ENCODE peak calls at places on chromosomes 2 and 18, in seven cellular contexts. U is fibroblast of mammary gland; N is frontal cortex; O is EL; L is astrocyte of the spinal cord; Y is progenitor cell of endocrine pancreas; K is CD8-positive, alpha-beta memory T cell. B is an unnamed sample.

GRCh38 chr18:4200399-4200798 is 254.7 kb downstream of the DLGAP1 start:
- DNase-seq in U (no peak), N (no peak), O (no peak), L (no peak), Y (no peak), K (no peak), B (no peak)

GRCh38 chr2:43375746-43376522 is 149.5 kb upstream of the ZFP36L2 start:
- DNase-seq in U (no peak), N (no peak), O (no peak), L (no peak), Y (no peak), K (no peak), B (no peak)

GRCh38 chr2:230925443-230925878 is 419 bp upstream of the GPR55 start:
- DNase-seq in U (no peak), N (no peak), O (no peak), L (no peak), Y (no peak), K (no peak), B (no peak)

GRCh38 chr18:59180150-59180845 is 39.7 kb upstream of the GRP start:
- DNase-seq in U (peak), N (no peak), O (peak), L (peak), Y (no peak), K (no peak), B (no peak)

GRCh38 chr2:15982285-15982967 is 42.1 kb downstream of the MYCN start:
- DNase-seq in U (no peak), N (no peak), O (no peak), L (no peak), Y (no peak), K (no peak), B (no peak)

GRCh38 chr18:75760208-75760607 is 332.7 kb upstream of the SMIM21 start:
- DNase-seq in U (no peak), N (no peak), O (no peak), L (no peak), Y (no peak), K (no peak), B (no peak)

GRCh38 chr2:62991605-62992004 is 59.0 kb upstream of the OTX1 start:
- DNase-seq in U (no peak), N (no peak), O (no peak), L (no peak), Y (no peak), K (no peak), B (no peak)

GRCh38 chr2:53848062-53848461 is 11.7 kb downstream of the GPR75 start:
- DNase-seq in U (no peak), N (no peak), O (no peak), L (no peak), Y (no peak), K (no peak), B (no peak)

GRCh38 chr18:13436596-13436995 is 218.0 kb downstream of the LDLRAD4 start:
- DNase-seq in U (no peak), N (no peak), O (no peak), L (no peak), Y (no peak), K (peak), B (no peak)

GRCh38 chr2:121375621-121376159 is 90.7 kb upstream of the TFCP2L1 start:
- DNase-seq in U (no peak), N (no peak), O (peak), L (peak), Y (no peak), K (no peak), B (no peak)

GRCh38 chr2:48343571-48344440 is 186.1 kb upstream of the STON1 start:
- DNase-seq in U (peak), N (no peak), O (peak), L (peak), Y (no peak), K (peak), B (no peak)

GRCh38 chr2:215465246-215465645 is 29.4 kb upstream of the FN1 start:
- DNase-seq in U (no peak), N (no peak), O (peak), L (no peak), Y (no peak), K (no peak), B (peak)

GRCh38 chr18:48052291-48052840 is 121.9 kb upstream of the SMAD2 start:
- DNase-seq in U (no peak), N (no peak), O (no peak), L (no peak), Y (no peak), K (no peak), B (no peak)

GRCh38 chr2:47357475-47357874 is 45.5 kb upstream of the MSH2 start:
- DNase-seq in U (peak), N (no peak), O (peak), L (peak), Y (no peak), K (no peak), B (no peak)